ENCODE peak calls at places on chromosomes 1 and 21, in ten cellular contexts. S is fibroblast of lung; H is heart right ventricle; R is sigmoid colon; Z is CD4-positive, alpha-beta T cell; O is H1; J is uterus; W is tibial artery; K is tibial nerve; G is RWPE2. X is an unnamed sample.
A peak's percentile ranks its signal among the peaks of the same experiment; 100 is the strongest.

GRCh38 chr1:43541721-43542401 is 11.2 kb downstream of the PTPRF start:
- DNase-seq in H (peak; percentile 72), K (peak; percentile 33), R (peak; percentile 94), W (peak; percentile 83), S (peak; percentile 63), J (peak; percentile 81), Z (no peak), O (no peak), G (no peak), X (no peak)

GRCh38 chr1:218412181-218412580 is 67.0 kb downstream of the TGFB2 start:
- DNase-seq in S (no peak), G (no peak), O (no peak), Z (no peak), H (no peak), W (no peak), R (no peak), J (no peak), K (no peak), X (no peak)

GRCh38 chr1:24929876-24930702 is at the start of gene RUNX3:
- DNase-seq in O (no peak), S (no peak), H (no peak), R (peak; percentile 49), K (no peak), G (no peak), W (peak; percentile 45), Z (peak; percentile 92), J (no peak), X (peak; percentile 89)

GRCh38 chr1:242425232-242425631 is 99.3 kb downstream of the PLD5 start:
- DNase-seq in W (no peak), J (no peak), H (no peak), K (no peak), Z (no peak), O (no peak), G (no peak), R (no peak), S (no peak), X (no peak)

GRCh38 chr1:70295737-70296136 is 58.8 kb downstream of the ANKRD13C start:
- DNase-seq in J (no peak), H (no peak), Z (no peak), S (no peak), G (no peak), K (no peak), R (no peak), W (no peak), O (no peak), X (no peak)

GRCh38 chr1:66492424-66492823 is 41.5 kb upstream of the SGIP1 start:
- DNase-seq in H (no peak), G (no peak), S (no peak), K (no peak), W (no peak), Z (no peak), J (no peak), O (no peak), R (no peak), X (no peak)

GRCh38 chr1:3968851-3969250 is 68.8 kb upstream of the C1orf174 start:
- DNase-seq in S (no peak), Z (no peak), J (no peak), O (no peak), K (no peak), W (no peak), R (no peak), G (no peak), H (no peak), X (no peak)

GRCh38 chr1:91529856-91530255 is 29.2 kb downstream of the CDC7 start:
- DNase-seq in S (peak; percentile 86), O (no peak), W (no peak), H (no peak), R (no peak), K (no peak), G (no peak), Z (no peak), J (no peak), X (no peak)

GRCh38 chr1:150695561-150695960 is 1.4 kb downstream of the GOLPH3L start:
- DNase-seq in H (no peak), K (no peak), G (no peak), S (no peak), R (no peak), Z (no peak), O (no peak), W (no peak), J (no peak), X (no peak)

GRCh38 chr1:115098979-115099692 is 9.8 kb upstream of the TSPAN2 start:
- DNase-seq in R (peak; percentile 83), Z (peak; percentile 66), K (no peak), S (peak; percentile 19), O (no peak), H (peak; percentile 38), W (peak; percentile 56), G (no peak), J (peak; percentile 84), X (peak; percentile 69)

GRCh38 chr1:21383785-21384401 is 56.0 kb upstream of the NBPF3 start:
- DNase-seq in G (no peak), S (no peak), Z (no peak), O (no peak), R (no peak), K (no peak), H (no peak), J (no peak), W (no peak), X (no peak)

GRCh38 chr1:22241250-22241649 is 98.4 kb upstream of the WNT4 start:
- DNase-seq in O (no peak), S (no peak), W (no peak), K (no peak), Z (no peak), R (no peak), H (no peak), G (no peak), J (no peak), X (no peak)

GRCh38 chr1:223095870-223096269 is 47.2 kb downstream of the TLR5 start:
- DNase-seq in O (no peak), S (no peak), H (no peak), K (no peak), G (no peak), Z (no peak), W (no peak), J (no peak), R (peak; percentile 12), X (no peak)

GRCh38 chr1:54542120-54542961 is 5.7 kb upstream of the ACOT11 start:
- DNase-seq in H (no peak), J (peak; percentile 59), R (peak; percentile 78), S (peak; percentile 30), Z (peak; percentile 59), W (no peak), G (peak; percentile 97), O (peak; percentile 76), K (no peak), X (peak; percentile 87)

DNA sequence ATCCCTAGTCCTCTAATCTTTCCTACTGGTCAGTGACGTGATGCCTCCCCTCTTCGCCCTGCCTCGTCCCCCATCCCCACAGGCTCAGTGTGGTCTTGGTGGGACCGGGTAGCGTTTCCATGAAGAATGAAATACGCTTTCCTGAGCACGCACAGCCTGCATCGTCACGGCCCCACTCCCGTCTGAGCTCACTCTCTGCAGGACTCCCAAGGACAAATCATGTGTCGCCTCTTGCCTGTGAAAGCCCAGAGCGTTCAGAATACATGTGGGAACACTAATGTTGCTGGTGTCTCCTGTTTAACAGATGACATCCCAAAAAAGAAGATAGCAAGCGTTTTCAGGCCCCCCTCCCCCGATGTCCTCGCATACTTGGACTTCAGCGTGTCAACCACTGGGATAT is 49.2 kb downstream of the S100B start:
- DNase-seq in Z (no peak), G (no peak), R (no peak), J (no peak), K (no peak), S (no peak), H (no peak), O (no peak), W (no peak), X (no peak)
- H3K27ac ChIP-seq in Z (no peak overlapping the region), G (no peak overlapping the region), R (no peak overlapping the region), J (no peak overlapping the region), K (no peak overlapping the region), S (no peak overlapping the region), H (peak overlapping the region; percentile 60), O (no peak overlapping the region), W (no peak overlapping the region), X (no peak overlapping the region)

GRCh38 chr1:145985502-145986439 is 10.6 kb downstream of the TXNIP start:
- DNase-seq in O (no peak), Z (no peak), H (peak; percentile 87), W (peak; percentile 52), K (peak; percentile 69), S (peak; percentile 83), R (peak; percentile 87), G (no peak), J (peak; percentile 77), X (peak; percentile 62)
- H3K27ac ChIP-seq in O (no peak overlapping the region), Z (peak overlapping the region; percentile 45), H (peak overlapping the region; percentile 95), W (peak overlapping the region; percentile 71), K (peak overlapping the region; percentile 76), S (no peak overlapping the region), R (peak overlapping the region; percentile 96), G (peak overlapping the region; percentile 56), J (peak overlapping the region; percentile 96), X (peak overlapping the region; percentile 91)

DNA sequence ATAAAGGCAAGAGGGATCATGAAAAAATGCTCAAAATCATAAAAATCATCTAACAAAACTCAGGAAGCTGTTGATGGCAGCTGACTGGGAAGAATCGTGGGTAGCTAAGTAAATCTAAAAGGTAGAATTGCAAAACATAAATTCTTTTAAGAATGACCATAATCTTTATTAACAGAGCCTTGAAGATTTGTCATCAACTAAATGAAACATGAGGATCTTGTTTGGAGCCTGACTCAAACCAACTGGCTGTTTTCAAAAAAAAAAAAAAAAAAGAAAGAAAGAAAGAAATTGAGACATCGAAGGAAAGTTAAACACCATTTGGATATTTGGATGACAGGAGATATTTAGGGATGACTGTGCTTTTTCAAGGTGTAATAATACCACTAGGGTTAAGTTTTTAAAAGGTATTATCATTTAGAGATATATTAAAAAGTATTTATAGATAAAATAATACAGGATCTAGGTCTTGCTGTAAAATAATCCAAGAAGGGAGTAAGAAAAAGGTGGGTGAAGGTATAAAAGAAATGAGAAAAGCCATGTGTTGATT is 48.6 kb downstream of the CD34 start:
- DNase-seq in W (no peak), G (no peak), R (no peak), S (no peak), J (no peak), K (no peak), Z (no peak), H (no peak), O (no peak), X (no peak)
- H3K27ac ChIP-seq in W (peak overlapping the region; percentile 24), G (no peak overlapping the region), R (peak overlapping the region; percentile 29), S (peak overlapping the region; percentile 51), J (peak overlapping the region; percentile 42), K (no peak overlapping the region), Z (peak overlapping the region; percentile 55), H (no peak overlapping the region), O (no peak overlapping the region), X (no peak overlapping the region)

DNA sequence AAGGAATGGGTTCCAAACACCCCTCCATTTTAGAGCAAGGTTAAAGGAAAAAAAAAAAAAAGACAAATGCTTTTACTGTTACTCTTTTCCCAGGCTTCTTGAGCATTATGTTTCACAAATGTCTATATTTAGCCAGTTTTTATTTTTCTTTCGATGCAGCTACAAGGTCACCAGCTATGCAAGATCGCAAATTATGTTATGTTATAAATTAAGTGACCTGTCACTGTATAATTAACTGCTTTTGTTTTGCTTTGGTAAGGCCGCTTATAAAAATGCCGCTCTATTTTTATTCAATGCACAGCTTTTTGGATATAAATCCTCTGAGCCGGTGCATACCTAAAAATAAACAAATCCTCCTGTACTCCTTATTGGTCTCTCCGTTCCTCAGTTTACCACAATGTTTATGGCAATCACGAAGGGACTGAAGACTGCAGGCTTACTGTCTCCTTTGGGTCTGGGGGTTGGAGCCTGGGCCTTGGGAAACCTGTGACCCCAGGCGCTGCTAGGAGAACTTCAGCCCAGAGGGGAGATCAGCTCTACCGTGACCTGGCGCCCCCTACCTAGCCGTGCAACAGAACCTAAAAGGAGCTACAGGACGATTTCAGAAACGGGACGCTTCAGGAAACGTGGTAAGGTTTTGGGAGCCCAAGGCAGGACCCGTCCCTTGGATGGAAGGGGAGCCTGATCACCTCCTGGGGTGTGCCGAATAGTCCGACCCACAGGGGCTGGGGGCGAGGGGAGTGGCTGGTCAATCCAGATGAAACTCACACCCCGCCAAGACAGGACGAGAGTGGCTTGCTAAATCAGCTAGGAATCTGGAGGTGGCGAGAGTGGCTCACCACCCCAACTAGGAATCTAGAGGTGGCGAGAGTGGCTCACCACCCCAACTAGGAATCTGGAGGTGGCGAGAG is 101.2 kb upstream of the CD55 start:
- DNase-seq in K (no peak), O (no peak), S (no peak), H (no peak), Z (no peak), J (no peak), W (no peak), G (no peak), R (no peak), X (no peak)
- H3K27ac ChIP-seq in K (no peak overlapping the region), O (no peak overlapping the region), S (no peak overlapping the region), H (no peak overlapping the region), Z (no peak overlapping the region), J (no peak overlapping the region), W (no peak overlapping the region), G (no peak overlapping the region), R (no peak overlapping the region), X (no peak overlapping the region)